ENCODE peak calls at places on chromosomes 6 and 20, in eight cellular contexts. Q is choroid plexus epithelial cell, P is IMR-90, F is AG04450, U is nephron progenitor cell, G is mammary epithelial cell, O is esophagus squamous epithelium, X is uterus. H is an unnamed sample.

GRCh38 chr6:62891065-62891647 is 320.1 kb upstream of the FKBP1C start:
- DNase-seq in Q (peak; percentile 1), P (no peak), F (no peak), U (no peak), G (no peak), O (no peak), X (no peak), H (no peak)

GRCh38 chr6:151257984-151258445 is 18.2 kb downstream of the AKAP12 start:
- DNase-seq in Q (peak; percentile 53), P (peak; percentile 52), F (no peak), U (no peak), G (no peak), O (no peak), X (no peak), H (no peak)

GRCh38 chr6:38701551-38701950 is 1.4 kb downstream of the GLO1 start:
- DNase-seq in Q (no peak), P (no peak), F (no peak), U (no peak), G (peak; percentile 17), O (no peak), X (no peak), H (no peak)

GRCh38 chr6:44237813-44238433 is 9.0 kb upstream of the HSP90AB1 start:
- DNase-seq in Q (peak; percentile 62), P (peak; percentile 56), F (no peak), U (peak; percentile 87), G (peak; percentile 57), O (no peak), X (peak; percentile 85), H (peak; percentile 87)

GRCh38 chr6:129183039-129183438 is 300.1 kb downstream of the LAMA2 start:
- DNase-seq in Q (no peak), P (no peak), F (no peak), U (no peak), G (no peak), O (no peak), X (no peak), H (no peak)

GRCh38 chr20:24737212-24737850 is 211.7 kb upstream of the CST7 start:
- DNase-seq in Q (no peak), P (no peak), F (no peak), U (no peak), G (no peak), O (no peak), X (no peak), H (no peak)

GRCh38 chr6:52536424-52536916 is 40.4 kb downstream of the TRAM2 start:
- DNase-seq in Q (no peak), P (no peak), F (no peak), U (no peak), G (no peak), O (no peak), X (no peak), H (no peak)

GRCh38 chr6:85465762-85466161 is 15.9 kb downstream of the NT5E start:
- DNase-seq in Q (no peak), P (no peak), F (no peak), U (no peak), G (no peak), O (no peak), X (no peak), H (no peak)

GRCh38 chr20:23266530-23267398 is 83.8 kb upstream of the NXT1 start:
- DNase-seq in Q (no peak), P (no peak), F (no peak), U (no peak), G (no peak), O (no peak), X (no peak), H (no peak)

GRCh38 chr20:55667024-55667423 is 338.3 kb downstream of the CBLN4 start:
- DNase-seq in Q (no peak), P (no peak), F (no peak), U (no peak), G (no peak), O (no peak), X (no peak), H (no peak)

GRCh38 chr6:114080891-114081510 is 110.1 kb upstream of the HDAC2 start:
- DNase-seq in Q (no peak), P (no peak), F (no peak), U (no peak), G (no peak), O (no peak), X (no peak), H (no peak)

GRCh38 chr20:43911066-43911465 is 3.6 kb upstream of the TOX2 start:
- DNase-seq in Q (peak; percentile 80), P (peak; percentile 82), F (no peak), U (no peak), G (peak; percentile 76), O (no peak), X (no peak), H (no peak)

GRCh38 chr20:6533828-6534388 is 233.6 kb upstream of the BMP2 start:
- DNase-seq in Q (peak; percentile 92), P (peak; percentile 88), F (peak; percentile 80), U (no peak), G (peak; percentile 64), O (no peak), X (no peak), H (no peak)

GRCh38 chr20:4192378-4193048 is 177.2 kb upstream of the RNF24 start:
- DNase-seq in Q (peak; percentile 83), P (no peak), F (no peak), U (no peak), G (peak; percentile 72), O (no peak), X (no peak), H (no peak)

GRCh38 chr6:105401247-105402089 is 1.4 kb downstream of the PREP start:
- DNase-seq in Q (peak; percentile 31), P (peak; percentile 41), F (no peak), U (no peak), G (no peak), O (no peak), X (no peak), H (no peak)

GRCh38 chr20:64069614-64070243 is 6.7 kb downstream of the TCEA2 start:
- DNase-seq in Q (peak; percentile 35), P (no peak), F (no peak), U (peak; percentile 87), G (no peak), O (no peak), X (no peak), H (no peak)

GRCh38 chr20:36092424-36093024 is 62.0 kb upstream of the EPB41L1 start:
- DNase-seq in Q (no peak), P (no peak), F (no peak), U (peak; percentile 72), G (no peak), O (no peak), X (peak; percentile 23), H (peak; percentile 34)

GRCh38 chr6:42820509-42821340 is 38.9 kb downstream of the BICRAL start:
- DNase-seq in Q (no peak), P (no peak), F (no peak), U (no peak), G (no peak), O (no peak), X (no peak), H (no peak)

GRCh38 chr20:46202758-46203509 is 84.8 kb downstream of the CD40 start:
- DNase-seq in Q (no peak), P (no peak), F (no peak), U (no peak), G (no peak), O (no peak), X (peak; percentile 58), H (no peak)

GRCh38 chr6:19753822-19754221 is 83.3 kb upstream of the ID4 start:
- DNase-seq in Q (no peak), P (no peak), F (no peak), U (peak; percentile 6), G (no peak), O (no peak), X (no peak), H (no peak)

GRCh38 chr20:25361287-25361683 is 29.4 kb downstream of the ABHD12 start:
- DNase-seq in Q (no peak), P (peak; percentile 64), F (no peak), U (no peak), G (no peak), O (no peak), X (no peak), H (no peak)

GRCh38 chr6:126625019-126625418 is 285.1 kb downstream of the CENPW start:
- DNase-seq in Q (peak; percentile 64), P (peak; percentile 31), F (peak; percentile 2), U (peak; percentile 58), G (peak; percentile 11), O (no peak), X (no peak), H (no peak)

GRCh38 chr6:20850687-20851416 is 316.6 kb downstream of the CDKAL1 start:
- DNase-seq in Q (no peak), P (no peak), F (no peak), U (no peak), G (no peak), O (no peak), X (no peak), H (no peak)

GRCh38 chr6:147048930-147049329 is 155.3 kb upstream of the STXBP5 start:
- DNase-seq in Q (no peak), P (peak; percentile 15), F (no peak), U (no peak), G (no peak), O (no peak), X (no peak), H (no peak)

GRCh38 chr6:27922949-27923348 is 10.8 kb upstream of the OR2B2 start:
- DNase-seq in Q (no peak), P (no peak), F (no peak), U (no peak), G (no peak), O (no peak), X (no peak), H (no peak)
- TF ChIP-seq CTCF in Q (no peak), P (no peak), F (no peak), U (no peak), G (no peak), O (no peak), X (no peak), H (no peak)

GRCh38 chr6:90859612-90860011 is 272.7 kb upstream of the MAP3K7 start:
- DNase-seq in Q (no peak), P (no peak), F (no peak), U (no peak), G (no peak), O (no peak), X (no peak), H (no peak)
- TF ChIP-seq CTCF in Q (no peak), P (no peak), F (no peak), U (no peak), G (peak; percentile 49), O (no peak), X (no peak), H (no peak)

GRCh38 chr6:169070506-169071176 is 183.0 kb downstream of the THBS2 start:
- DNase-seq in Q (peak; percentile 100), P (peak; percentile 100), F (peak; percentile 97), U (no peak), G (peak; percentile 98), O (no peak), X (peak; percentile 91), H (no peak)
- TF ChIP-seq CTCF in Q (peak; percentile 46), P (peak; percentile 32), F (peak; percentile 24), U (no peak), G (peak; percentile 8), O (no peak), X (peak; percentile 14), H (no peak)

DNA sequence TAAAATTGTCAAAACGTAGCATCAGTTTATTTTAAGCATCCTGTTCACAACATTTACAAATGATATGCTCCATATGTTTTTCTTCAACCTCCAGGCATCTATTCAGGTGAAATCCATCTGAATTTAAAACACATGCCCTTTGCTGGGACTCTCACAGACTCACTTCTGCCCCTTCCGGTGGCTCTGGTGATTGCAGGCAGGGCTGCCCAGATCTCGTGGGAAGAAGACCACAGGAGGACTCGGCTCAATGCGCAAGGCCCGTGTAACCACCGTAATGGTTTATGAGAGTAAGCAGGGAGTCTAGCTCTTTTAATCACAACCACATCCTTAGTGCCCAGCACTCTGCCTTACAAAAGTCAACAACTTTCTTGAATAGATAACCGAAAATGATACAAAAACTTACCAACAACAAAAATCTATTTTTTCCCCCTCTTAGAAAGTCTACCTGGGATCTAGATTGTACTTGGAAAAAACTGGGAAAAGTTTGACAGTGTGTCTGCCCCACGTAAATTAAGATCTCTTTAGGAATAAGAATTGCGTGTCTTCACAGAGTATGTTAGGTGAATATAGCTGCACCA is 139.1 kb downstream of the KIF16B start:
- DNase-seq in Q (peak; percentile 63), P (peak; percentile 18), F (no peak), U (peak; percentile 72), G (peak; percentile 16), O (no peak), X (peak; percentile 58), H (peak; percentile 48)
- TF ChIP-seq CTCF in Q (peak; percentile 83), P (peak; percentile 44), F (peak; percentile 73), U (peak; percentile 56), G (peak; percentile 77), O (peak; percentile 44), X (peak; percentile 26), H (no peak)